ENCODE peak calls at places on chromosome 3, in eight cellular contexts. One of them, this sample, is unnamed.

GRCh38 chr3:57756528-57757401 is 656 bp downstream of the SLMAP start:
- DNase-seq in left lung: peak
- DNase-seq in MM.1S: peak
- DNase-seq in AG09319: no peak
- DNase-seq in GM13976: peak
- DNase-seq in WTC11: peak
- DNase-seq in heart left ventricle: peak
- DNase-seq in astrocyte of the spinal cord: peak
- DNase-seq in this sample: peak

GRCh38 chr3:102394517-102394916 is 40.3 kb upstream of the ZPLD1 start:
- DNase-seq in GM13976: no peak
- DNase-seq in WTC11: no peak
- DNase-seq in heart left ventricle: no peak
- DNase-seq in MM.1S: no peak
- DNase-seq in astrocyte of the spinal cord: no peak
- DNase-seq in AG09319: no peak
- DNase-seq in left lung: no peak
- DNase-seq in this sample: no peak

GRCh38 chr3:126543457-126544090 is 15.2 kb downstream of the C3orf22 start:
- DNase-seq in left lung: peak
- DNase-seq in GM13976: no peak
- DNase-seq in WTC11: peak
- DNase-seq in heart left ventricle: peak
- DNase-seq in astrocyte of the spinal cord: no peak
- DNase-seq in AG09319: no peak
- DNase-seq in MM.1S: no peak
- DNase-seq in this sample: peak

GRCh38 chr3:47225310-47225906 is 57.2 kb downstream of the KIF9 start:
- DNase-seq in GM13976: peak
- DNase-seq in left lung: no peak
- DNase-seq in WTC11: no peak
- DNase-seq in astrocyte of the spinal cord: peak
- DNase-seq in AG09319: peak
- DNase-seq in heart left ventricle: no peak
- DNase-seq in MM.1S: no peak
- DNase-seq in this sample: no peak

GRCh38 chr3:66242788-66243463 is 22.1 kb downstream of the SLC25A26 start:
- DNase-seq in left lung: no peak
- DNase-seq in AG09319: no peak
- DNase-seq in heart left ventricle: no peak
- DNase-seq in GM13976: no peak
- DNase-seq in MM.1S: peak
- DNase-seq in astrocyte of the spinal cord: no peak
- DNase-seq in WTC11: no peak
- DNase-seq in this sample: no peak

GRCh38 chr3:30315452-30315851 is 290.9 kb upstream of the TGFBR2 start:
- DNase-seq in left lung: no peak
- DNase-seq in heart left ventricle: no peak
- DNase-seq in astrocyte of the spinal cord: no peak
- DNase-seq in WTC11: no peak
- DNase-seq in AG09319: no peak
- DNase-seq in MM.1S: no peak
- DNase-seq in GM13976: no peak
- DNase-seq in this sample: no peak

GRCh38 chr3:13282528-13282985 is 137.6 kb downstream of the NUP210 start:
- DNase-seq in AG09319: no peak
- DNase-seq in heart left ventricle: no peak
- DNase-seq in GM13976: peak
- DNase-seq in WTC11: peak
- DNase-seq in astrocyte of the spinal cord: no peak
- DNase-seq in MM.1S: peak
- DNase-seq in left lung: no peak
- DNase-seq in this sample: no peak

GRCh38 chr3:128316456-128316855 is 150.2 kb downstream of the DNAJB8 start:
- DNase-seq in astrocyte of the spinal cord: no peak
- DNase-seq in GM13976: no peak
- DNase-seq in AG09319: no peak
- DNase-seq in WTC11: no peak
- DNase-seq in heart left ventricle: no peak
- DNase-seq in left lung: no peak
- DNase-seq in MM.1S: no peak
- DNase-seq in this sample: no peak

GRCh38 chr3:51796859-51797258 is 17.8 kb upstream of the IQCF6 start:
- DNase-seq in left lung: no peak
- DNase-seq in heart left ventricle: no peak
- DNase-seq in AG09319: no peak
- DNase-seq in astrocyte of the spinal cord: no peak
- DNase-seq in GM13976: no peak
- DNase-seq in MM.1S: no peak
- DNase-seq in WTC11: no peak
- DNase-seq in this sample: no peak

GRCh38 chr3:119279101-119279554 is 15.1 kb upstream of the ARHGAP31 start:
- DNase-seq in WTC11: no peak
- DNase-seq in left lung: peak
- DNase-seq in AG09319: no peak
- DNase-seq in astrocyte of the spinal cord: no peak
- DNase-seq in GM13976: no peak
- DNase-seq in heart left ventricle: peak
- DNase-seq in MM.1S: no peak
- DNase-seq in this sample: peak

GRCh38 chr3:15223684-15224575 is 17.9 kb downstream of the CAPN7 start:
- DNase-seq in WTC11: no peak
- DNase-seq in astrocyte of the spinal cord: no peak
- DNase-seq in GM13976: no peak
- DNase-seq in heart left ventricle: no peak
- DNase-seq in AG09319: no peak
- DNase-seq in MM.1S: no peak
- DNase-seq in left lung: no peak
- DNase-seq in this sample: no peak

GRCh38 chr3:190586631-190587000 is 72.7 kb downstream of the IL1RAP start:
- DNase-seq in heart left ventricle: no peak
- DNase-seq in MM.1S: no peak
- DNase-seq in astrocyte of the spinal cord: peak
- DNase-seq in WTC11: no peak
- DNase-seq in left lung: no peak
- DNase-seq in AG09319: no peak
- DNase-seq in GM13976: no peak
- DNase-seq in this sample: no peak

GRCh38 chr3:41682996-41683395 is 278.9 kb downstream of the ULK4 start:
- DNase-seq in AG09319: peak
- DNase-seq in astrocyte of the spinal cord: peak
- DNase-seq in left lung: no peak
- DNase-seq in heart left ventricle: no peak
- DNase-seq in GM13976: no peak
- DNase-seq in MM.1S: no peak
- DNase-seq in WTC11: no peak
- DNase-seq in this sample: no peak

GRCh38 chr3:69085543-69086132 is 901 bp downstream of the ARL6IP5 start:
- DNase-seq in heart left ventricle: peak
- DNase-seq in astrocyte of the spinal cord: no peak
- DNase-seq in WTC11: no peak
- DNase-seq in left lung: no peak
- DNase-seq in AG09319: no peak
- DNase-seq in GM13976: no peak
- DNase-seq in MM.1S: peak
- DNase-seq in this sample: no peak

GRCh38 chr3:123066896-123067688 is at the start of gene PDIA5:
- DNase-seq in left lung: peak
- DNase-seq in heart left ventricle: peak
- DNase-seq in WTC11: peak
- DNase-seq in astrocyte of the spinal cord: peak
- DNase-seq in GM13976: peak
- DNase-seq in MM.1S: peak
- DNase-seq in AG09319: peak
- DNase-seq in this sample: peak

DNA sequence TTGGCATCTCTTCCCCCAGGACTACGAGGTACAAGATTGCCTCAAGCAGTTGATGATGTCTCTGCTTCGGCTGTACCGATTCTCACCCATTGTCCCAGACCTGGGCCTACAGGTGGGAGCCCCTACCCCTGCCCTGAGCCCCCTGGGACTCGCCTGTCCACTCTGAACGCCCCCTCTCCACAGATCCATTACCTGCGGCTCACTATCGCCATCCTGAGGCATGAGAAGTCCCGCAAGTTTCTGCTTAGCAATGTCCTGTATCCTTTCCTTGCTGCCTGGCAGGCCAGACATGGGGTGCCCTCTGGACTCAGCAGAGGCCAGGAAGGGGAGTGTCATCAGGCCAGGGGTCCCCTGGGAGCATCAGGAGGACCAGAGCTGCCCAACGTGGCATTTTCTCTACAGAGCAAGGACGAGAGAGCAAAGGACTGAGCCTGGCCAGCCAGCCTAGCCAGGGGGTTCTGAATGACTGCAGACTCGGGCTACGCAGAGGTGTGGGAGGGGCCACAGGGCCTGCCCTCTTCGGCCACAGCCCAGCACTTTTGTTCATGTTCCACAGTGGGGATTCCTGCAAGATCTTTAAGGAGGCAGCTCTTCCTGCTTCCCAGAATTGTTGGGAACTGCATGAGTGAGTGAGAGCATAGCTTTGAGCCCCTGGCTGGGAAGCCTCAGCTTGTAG is 11.2 kb downstream of the RNF123 start:
- DNase-seq in WTC11: peak
- DNase-seq in heart left ventricle: no peak
- DNase-seq in GM13976: no peak
- DNase-seq in AG09319: no peak
- DNase-seq in astrocyte of the spinal cord: no peak
- DNase-seq in MM.1S: no peak
- DNase-seq in left lung: no peak
- DNase-seq in this sample: no peak
- TF ChIP-seq CTCF in WTC11: peak
- TF ChIP-seq CTCF in heart left ventricle: no peak
- TF ChIP-seq CTCF in GM13976: no peak
- TF ChIP-seq CTCF in AG09319: no peak
- TF ChIP-seq CTCF in astrocyte of the spinal cord: no peak
- TF ChIP-seq CTCF in MM.1S: peak
- TF ChIP-seq CTCF in left lung: no peak
- TF ChIP-seq CTCF in this sample: no peak

DNA sequence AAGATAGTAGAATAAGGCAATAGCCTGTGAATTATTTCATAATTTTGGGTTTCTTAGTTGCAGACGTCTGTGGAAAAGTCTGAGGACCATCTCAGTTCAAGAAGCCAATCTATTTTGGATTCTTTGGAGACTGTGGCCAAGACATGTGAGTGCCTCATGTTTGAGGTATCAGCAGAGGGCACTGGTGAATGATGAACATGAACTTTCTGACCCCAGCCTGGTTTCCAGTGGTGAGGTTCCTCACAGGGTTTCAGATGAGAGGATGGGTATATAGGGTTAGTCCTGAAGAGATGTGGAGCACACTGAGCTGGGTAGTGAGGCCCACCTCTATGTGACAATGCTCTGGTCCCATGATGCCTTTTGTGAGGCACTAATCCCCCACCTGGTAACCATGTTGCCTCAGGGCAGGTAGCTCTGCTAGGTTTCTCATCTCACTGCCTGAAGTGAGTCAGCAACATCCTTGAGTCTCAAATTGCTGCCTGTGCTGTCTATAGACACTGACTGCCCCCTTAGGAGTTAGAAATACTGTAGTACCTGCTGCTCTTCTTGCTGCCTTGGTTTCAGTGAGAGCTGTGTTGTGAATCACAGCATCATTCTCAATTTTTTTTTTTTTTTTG is 32.3 kb downstream of the C3orf62 start:
- DNase-seq in AG09319: no peak
- DNase-seq in GM13976: peak
- DNase-seq in WTC11: no peak
- DNase-seq in astrocyte of the spinal cord: no peak
- DNase-seq in MM.1S: peak
- DNase-seq in left lung: peak
- DNase-seq in heart left ventricle: no peak
- DNase-seq in this sample: no peak
- TF ChIP-seq CTCF in AG09319: no peak
- TF ChIP-seq CTCF in GM13976: no peak
- TF ChIP-seq CTCF in WTC11: no peak
- TF ChIP-seq CTCF in astrocyte of the spinal cord: no peak
- TF ChIP-seq CTCF in MM.1S: peak
- TF ChIP-seq CTCF in left lung: no peak
- TF ChIP-seq CTCF in heart left ventricle: no peak
- TF ChIP-seq CTCF in this sample: no peak

GRCh38 chr3:94098487-94098886 is 35.6 kb downstream of the NSUN3 start:
- DNase-seq in MM.1S: no peak
- DNase-seq in AG09319: no peak
- DNase-seq in WTC11: no peak
- DNase-seq in astrocyte of the spinal cord: no peak
- DNase-seq in heart left ventricle: no peak
- DNase-seq in left lung: no peak
- DNase-seq in GM13976: no peak
- DNase-seq in this sample: peak

GRCh38 chr3:94106268-94106667 is 43.4 kb downstream of the NSUN3 start:
- DNase-seq in left lung: no peak
- DNase-seq in WTC11: no peak
- DNase-seq in GM13976: no peak
- DNase-seq in heart left ventricle: no peak
- DNase-seq in AG09319: no peak
- DNase-seq in MM.1S: no peak
- DNase-seq in astrocyte of the spinal cord: no peak
- DNase-seq in this sample: no peak

GRCh38 chr3:94099311-94099710 is 36.5 kb downstream of the NSUN3 start:
- DNase-seq in GM13976: no peak
- DNase-seq in left lung: no peak
- DNase-seq in WTC11: no peak
- DNase-seq in astrocyte of the spinal cord: no peak
- DNase-seq in heart left ventricle: no peak
- DNase-seq in MM.1S: no peak
- DNase-seq in AG09319: no peak
- DNase-seq in this sample: no peak

DNA sequence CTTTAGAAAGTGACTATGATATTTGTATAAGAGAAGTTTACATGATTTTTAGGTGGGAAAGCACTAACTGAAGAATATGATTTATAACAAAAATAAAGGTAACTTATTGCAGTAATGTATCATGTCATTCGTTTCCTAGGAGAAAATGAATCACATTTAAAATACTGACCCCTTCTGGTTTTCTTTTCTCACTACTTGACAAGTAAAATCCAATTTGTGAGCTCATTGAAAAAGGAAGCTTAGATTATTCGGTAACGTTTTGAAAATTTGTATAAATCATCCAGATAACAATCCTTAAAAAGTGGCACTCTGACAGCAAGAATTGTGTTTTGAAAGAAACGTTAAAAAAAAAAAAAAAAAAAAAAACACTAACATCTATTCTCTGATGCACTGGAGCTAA is 39.0 kb downstream of the NSUN3 start:
- DNase-seq in astrocyte of the spinal cord: peak
- DNase-seq in GM13976: no peak
- DNase-seq in AG09319: no peak
- DNase-seq in WTC11: no peak
- DNase-seq in heart left ventricle: no peak
- DNase-seq in MM.1S: no peak
- DNase-seq in left lung: no peak
- DNase-seq in this sample: no peak
- TF ChIP-seq CTCF in astrocyte of the spinal cord: peak
- TF ChIP-seq CTCF in GM13976: no peak
- TF ChIP-seq CTCF in AG09319: no peak
- TF ChIP-seq CTCF in WTC11: no peak
- TF ChIP-seq CTCF in heart left ventricle: no peak
- TF ChIP-seq CTCF in MM.1S: peak
- TF ChIP-seq CTCF in left lung: no peak
- TF ChIP-seq CTCF in this sample: no peak

GRCh38 chr3:5239602-5240001 is 52.1 kb downstream of the EDEM1 start:
- DNase-seq in GM13976: no peak
- DNase-seq in astrocyte of the spinal cord: peak
- DNase-seq in AG09319: no peak
- DNase-seq in heart left ventricle: no peak
- DNase-seq in MM.1S: no peak
- DNase-seq in left lung: no peak
- DNase-seq in WTC11: no peak
- DNase-seq in this sample: no peak
- TF ChIP-seq CTCF in GM13976: no peak
- TF ChIP-seq CTCF in astrocyte of the spinal cord: no peak
- TF ChIP-seq CTCF in AG09319: no peak
- TF ChIP-seq CTCF in heart left ventricle: no peak
- TF ChIP-seq CTCF in MM.1S: no peak
- TF ChIP-seq CTCF in left lung: no peak
- TF ChIP-seq CTCF in WTC11: no peak
- TF ChIP-seq CTCF in this sample: no peak

This sample was measured in endothelial cell.